ENCODE peak calls at places on chromosomes 4 and X, in ten cellular contexts. A, I, K, O, Y, M, H, Z, T and P are unnamed samples.

GRCh38 chrX:68998716-68999115 is 166.5 kb downstream of the PJA1 start:
- DNase-seq in H (no peak), A (no peak), Z (no peak), T (no peak), Y (no peak), M (no peak), I (peak; percentile 15), O (no peak), K (no peak), P (no peak)

GRCh38 chrX:136353519-136354095 is 52.8 kb downstream of the ADGRG4 start:
- DNase-seq in K (no peak), T (no peak), Y (no peak), O (no peak), A (no peak), M (no peak), H (no peak), I (peak; percentile 93), Z (no peak), P (no peak)

GRCh38 chrX:138711399-138712347 is at the start of gene FGF13:
- DNase-seq in Y (no peak), Z (no peak), K (peak; percentile 27), O (peak; percentile 27), I (no peak), T (no peak), H (no peak), A (peak; percentile 2), M (peak; percentile 20), P (no peak)

GRCh38 chr4:136637071-136637777 is 895.1 kb downstream of the PCDH18 start:
- DNase-seq in A (no peak), T (no peak), Z (peak; percentile 4), M (no peak), I (no peak), Y (no peak), K (peak; percentile 29), O (no peak), H (no peak), P (peak; percentile 20)

GRCh38 chrX:96569034-96569433 is 115.6 kb upstream of the DIAPH2 start:
- DNase-seq in I (no peak), H (no peak), Z (no peak), K (no peak), M (no peak), O (no peak), Y (no peak), T (peak; percentile 37), A (no peak), P (no peak)

GRCh38 chr4:124464836-124465235 is 247.7 kb downstream of the ANKRD50 start:
- DNase-seq in T (no peak), Y (no peak), H (no peak), O (no peak), A (no peak), I (no peak), K (no peak), Z (no peak), M (no peak), P (no peak)

GRCh38 chr4:112858751-112859150 is 190.7 kb upstream of the ANK2 start:
- DNase-seq in H (no peak), Y (no peak), O (no peak), T (no peak), I (no peak), K (no peak), M (no peak), A (no peak), Z (no peak), P (no peak)

GRCh38 chr4:184432127-184432922 is 42.0 kb downstream of the IRF2 start:
- DNase-seq in M (peak; percentile 48), I (no peak), Y (no peak), K (no peak), A (peak; percentile 57), T (no peak), Z (no peak), H (no peak), O (no peak), P (no peak)

GRCh38 chrX:113929004-113929403 is 654.9 kb upstream of the HTR2C start:
- DNase-seq in Y (no peak), I (peak; percentile 39), H (no peak), O (peak; percentile 20), T (peak; percentile 29), Z (peak; percentile 10), A (peak; percentile 2), M (no peak), K (peak; percentile 43), P (peak; percentile 76)

GRCh38 chr4:137124278-137124932 is 407.9 kb downstream of the PCDH18 start:
- DNase-seq in K (peak; percentile 4), M (no peak), Z (peak; percentile 79), Y (no peak), A (peak; percentile 8), H (no peak), T (no peak), I (peak; percentile 53), O (peak; percentile 55), P (peak; percentile 82)

GRCh38 chr4:8129785-8130184 is 28.8 kb downstream of the ABLIM2 start:
- DNase-seq in H (no peak), I (no peak), Z (no peak), M (no peak), T (no peak), O (no peak), Y (no peak), K (no peak), A (no peak), P (no peak)

GRCh38 chr4:14028862-14029261 is 401.3 kb upstream of the BOD1L1 start:
- DNase-seq in T (no peak), I (no peak), O (no peak), A (no peak), H (no peak), K (no peak), Z (no peak), Y (no peak), M (no peak), P (no peak)

GRCh38 chr4:85637778-85638177 is 162.8 kb downstream of the ARHGAP24 start:
- DNase-seq in H (no peak), A (no peak), I (no peak), M (no peak), T (no peak), Y (no peak), O (no peak), Z (no peak), K (no peak), P (peak; percentile 7)
- H3K36me3 ChIP-seq in H (no peaks in the 10 kb centered on the region), A (no peaks in the 10 kb centered on the region), I (no peaks in the 10 kb centered on the region), M (no peaks in the 10 kb centered on the region), T (no peaks in the 10 kb centered on the region), Y (no peaks in the 10 kb centered on the region), O (no peaks in the 10 kb centered on the region), Z (no peaks in the 10 kb centered on the region), K (no peaks in the 10 kb centered on the region), P (no peaks in the 10 kb centered on the region)

DNA sequence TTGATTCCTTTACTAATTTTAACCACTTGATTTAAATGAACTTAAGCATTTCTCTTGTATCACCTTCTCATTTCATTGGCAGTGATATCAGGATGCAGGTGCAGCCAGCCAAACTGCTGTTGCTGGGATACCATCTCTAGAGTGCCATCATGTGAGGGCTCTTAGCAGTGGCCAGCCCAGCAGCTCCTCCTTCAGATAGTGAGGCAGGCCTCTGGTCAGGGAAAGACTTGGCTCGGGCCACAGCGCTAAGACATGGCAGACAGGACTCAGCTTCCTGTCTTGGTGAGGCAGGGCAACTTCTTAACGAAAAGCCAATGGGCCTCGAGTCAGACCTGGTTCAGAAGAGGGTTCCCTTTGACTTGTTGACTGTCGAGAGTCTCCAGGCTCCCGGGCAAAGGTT is 50.0 kb downstream of the NOP14 start:
- DNase-seq in O (no peak), K (no peak), H (no peak), A (no peak), Y (no peak), I (no peak), Z (no peak), T (no peak), M (no peak), P (no peak)
- H3K36me3 ChIP-seq in O (peaks cover 16% of the 10 kb centered on the region), K (peaks cover 11% of the 10 kb centered on the region), H (no peaks in the 10 kb centered on the region), A (peaks cover 19% of the 10 kb centered on the region), Y (peaks cover 81% of the 10 kb centered on the region), I (peaks cover 22% of the 10 kb centered on the region), Z (peaks cover 67% of the 10 kb centered on the region), T (peaks cover 6% of the 10 kb centered on the region), M (peaks cover 76% of the 10 kb centered on the region), P (peaks cover 37% of the 10 kb centered on the region)

GRCh38 chr4:158164849-158165248 is 8.0 kb downstream of the GASK1B start:
- DNase-seq in O (no peak), T (no peak), K (no peak), Z (no peak), M (no peak), I (no peak), H (no peak), A (no peak), Y (no peak), P (no peak)
- H3K36me3 ChIP-seq in O (no peaks in the 10 kb centered on the region), T (no peaks in the 10 kb centered on the region), K (no peaks in the 10 kb centered on the region), Z (peaks cover 3% of the 10 kb centered on the region), M (no peaks in the 10 kb centered on the region), I (no peaks in the 10 kb centered on the region), H (no peaks in the 10 kb centered on the region), A (no peaks in the 10 kb centered on the region), Y (no peaks in the 10 kb centered on the region), P (no peaks in the 10 kb centered on the region)

GRCh38 chr4:107721436-107722090 is 1.5 kb upstream of the PAPSS1 start:
- DNase-seq in M (no peak), O (no peak), I (no peak), Z (no peak), A (no peak), H (no peak), Y (peak; percentile 28), T (peak; percentile 41), K (no peak), P (peak; percentile 22)
- H3K36me3 ChIP-seq in M (no peaks in the 10 kb centered on the region), O (no peaks in the 10 kb centered on the region), I (no peaks in the 10 kb centered on the region), Z (no peaks in the 10 kb centered on the region), A (no peaks in the 10 kb centered on the region), H (no peaks in the 10 kb centered on the region), Y (peaks cover 3% of the 10 kb centered on the region), T (no peaks in the 10 kb centered on the region), K (no peaks in the 10 kb centered on the region), P (no peaks in the 10 kb centered on the region)

GRCh38 chr4:10806993-10807645 is 122.6 kb upstream of the CLNK start:
- DNase-seq in O (no peak), K (no peak), Y (no peak), I (no peak), A (no peak), M (no peak), Z (no peak), T (no peak), H (no peak), P (no peak)

GRCh38 chr4:10810411-10810810 is 125.8 kb upstream of the CLNK start:
- DNase-seq in Y (no peak), M (no peak), O (peak; percentile 60), H (no peak), I (no peak), Z (no peak), T (no peak), A (no peak), K (no peak), P (no peak)

GRCh38 chr4:10809905-10810304 is 125.3 kb upstream of the CLNK start:
- DNase-seq in M (no peak), T (no peak), I (no peak), O (peak; percentile 49), Z (no peak), A (no peak), H (no peak), Y (no peak), K (no peak), P (no peak)

GRCh38 chr4:10811992-10812391 is 127.4 kb upstream of the CLNK start:
- DNase-seq in K (no peak), Z (no peak), Y (no peak), A (no peak), T (no peak), H (no peak), M (no peak), I (no peak), O (no peak), P (no peak)

GRCh38 chr4:10808591-10808990 is 124.0 kb upstream of the CLNK start:
- DNase-seq in Z (peak; percentile 68), H (no peak), A (peak; percentile 2), O (peak; percentile 94), Y (no peak), I (no peak), T (no peak), K (no peak), M (peak; percentile 23), P (peak; percentile 79)
- H3K36me3 ChIP-seq in Z (no peaks in the 10 kb centered on the region), H (no peaks in the 10 kb centered on the region), A (no peaks in the 10 kb centered on the region), O (no peaks in the 10 kb centered on the region), Y (no peaks in the 10 kb centered on the region), I (no peaks in the 10 kb centered on the region), T (no peaks in the 10 kb centered on the region), K (no peaks in the 10 kb centered on the region), M (no peaks in the 10 kb centered on the region), P (no peaks in the 10 kb centered on the region)